ENCODE peak calls at places on chromosome 19, in nine cellular contexts. E, F, A, Y, I, M, W, R and N are unnamed samples.

GRCh38 chr19:7927605-7928333 is 1.8 kb upstream of the CTXN1 start:
- DNase-seq in E (no peak), F (peak; percentile 45), A (no peak), Y (peak; percentile 22), I (no peak), M (no peak), W (no peak), R (no peak), N (no peak)

GRCh38 chr19:48090281-48090802 is 20.3 kb downstream of the PLA2G4C start:
- DNase-seq in E (no peak), F (no peak), A (no peak), Y (no peak), I (no peak), M (no peak), W (no peak), R (no peak), N (no peak)

GRCh38 chr19:5083547-5083965 is 114.6 kb downstream of the KDM4B start:
- DNase-seq in E (peak; percentile 27), F (no peak), A (peak; percentile 53), Y (peak; percentile 36), I (peak; percentile 48), M (peak; percentile 78), W (no peak), R (peak; percentile 76), N (peak; percentile 18)

GRCh38 chr19:38678217-38678890 is 30.9 kb downstream of the ACTN4 start:
- DNase-seq in E (no peak), F (no peak), A (no peak), Y (no peak), I (no peak), M (no peak), W (no peak), R (no peak), N (no peak)

GRCh38 chr19:32637480-32637879 is 37.5 kb downstream of the ANKRD27 start:
- DNase-seq in E (no peak), F (no peak), A (no peak), Y (no peak), I (no peak), M (no peak), W (no peak), R (no peak), N (no peak)

GRCh38 chr19:54023191-54023590 is 31.8 kb downstream of the CACNG6 start:
- DNase-seq in E (no peak), F (no peak), A (no peak), Y (no peak), I (no peak), M (no peak), W (no peak), R (no peak), N (no peak)

GRCh38 chr19:33390908-33391630 is 17.6 kb downstream of the CEBPG start:
- DNase-seq in E (no peak), F (peak; percentile 44), A (no peak), Y (peak; percentile 16), I (no peak), M (peak; percentile 63), W (no peak), R (no peak), N (no peak)

GRCh38 chr19:19823916-19824315 is 2.4 kb upstream of the ZNF506 start:
- DNase-seq in E (no peak), F (no peak), A (no peak), Y (no peak), I (no peak), M (no peak), W (no peak), R (no peak), N (no peak)

GRCh38 chr19:30911491-30911890 is 437.7 kb downstream of the TSHZ3 start:
- DNase-seq in E (no peak), F (no peak), A (no peak), Y (no peak), I (no peak), M (no peak), W (no peak), R (no peak), N (no peak)

GRCh38 chr19:48635966-48636858 is 967 bp downstream of the DBP start:
- DNase-seq in E (no peak), F (no peak), A (no peak), Y (peak; percentile 69), I (peak; percentile 46), M (peak; percentile 78), W (no peak), R (no peak), N (no peak)

GRCh38 chr19:55146078-55146647 is 2.8 kb downstream of the TNNT1 start:
- DNase-seq in E (no peak), F (no peak), A (peak; percentile 24), Y (peak; percentile 28), I (peak; percentile 75), M (no peak), W (no peak), R (no peak), N (no peak)

GRCh38 chr19:15091918-15092753 is 10.1 kb downstream of the OR1I1 start:
- DNase-seq in E (peak; percentile 53), F (peak; percentile 65), A (peak; percentile 82), Y (no peak), I (peak; percentile 84), M (peak; percentile 66), W (peak; percentile 50), R (peak; percentile 84), N (peak; percentile 70)

GRCh38 chr19:15198006-15198356 is 2.8 kb downstream of the NOTCH3 start:
- DNase-seq in E (no peak), F (no peak), A (no peak), Y (no peak), I (no peak), M (no peak), W (no peak), R (no peak), N (no peak)

GRCh38 chr19:16180611-16181010 is 4.6 kb upstream of the FAM32A start:
- DNase-seq in E (peak; percentile 58), F (no peak), A (peak; percentile 60), Y (no peak), I (peak; percentile 51), M (no peak), W (peak; percentile 84), R (peak; percentile 76), N (peak; percentile 58)

GRCh38 chr19:35832054-35832453 is 19.4 kb upstream of the PRODH2 start:
- DNase-seq in E (no peak), F (no peak), A (no peak), Y (no peak), I (no peak), M (no peak), W (no peak), R (no peak), N (no peak)

GRCh38 chr19:14615628-14616027 is 32.7 kb downstream of the CLEC17A start:
- DNase-seq in E (no peak), F (no peak), A (no peak), Y (no peak), I (no peak), M (no peak), W (no peak), R (no peak), N (no peak)

GRCh38 chr19:23512151-23512925 is 117.1 kb upstream of the ZNF91 start:
- DNase-seq in E (no peak), F (no peak), A (no peak), Y (no peak), I (no peak), M (no peak), W (no peak), R (no peak), N (no peak)

GRCh38 chr19:39474139-39474620 is 6.5 kb upstream of the TIMM50 start:
- DNase-seq in E (peak; percentile 18), F (peak; percentile 77), A (peak; percentile 46), Y (peak; percentile 58), I (peak; percentile 77), M (peak; percentile 79), W (peak; percentile 24), R (peak; percentile 47), N (peak; percentile 13)

GRCh38 chr19:7395360-7395781 is 46.6 kb downstream of the ARHGEF18 start:
- DNase-seq in E (no peak), F (no peak), A (peak; percentile 22), Y (no peak), I (peak; percentile 41), M (no peak), W (no peak), R (no peak), N (no peak)

GRCh38 chr19:48806518-48806817 is 4.4 kb downstream of the BCAT2 start:
- DNase-seq in E (peak; percentile 45), F (no peak), A (no peak), Y (no peak), I (peak; percentile 84), M (no peak), W (no peak), R (no peak), N (peak; percentile 37)

GRCh38 chr19:43306097-43306496 is 36.8 kb upstream of the PSG9 start:
- DNase-seq in E (no peak), F (no peak), A (no peak), Y (no peak), I (no peak), M (no peak), W (no peak), R (no peak), N (no peak)
- TF ChIP-seq CTCF in E (no peak), F (no peak), A (no peak), Y (no peak), I (no peak), M (no peak), W (no peak), R (no peak), N (no peak)

GRCh38 chr19:10104665-10105221 is 1.4 kb upstream of the PPAN start:
- DNase-seq in E (no peak), F (peak; percentile 92), A (no peak), Y (no peak), I (no peak), M (no peak), W (no peak), R (no peak), N (no peak)
- H3K4me3 ChIP-seq in E (no peak overlapping the region), F (no peak overlapping the region), A (no peak overlapping the region), Y (no peak overlapping the region), I (no peak overlapping the region), M (no peak overlapping the region), W (no peak overlapping the region), R (no peak overlapping the region), N (no peak overlapping the region)

GRCh38 chr19:10936661-10937084 is 8.1 kb downstream of the TIMM29 start:
- DNase-seq in E (peak; percentile 56), F (peak; percentile 70), A (peak; percentile 89), Y (no peak), I (peak; percentile 96), M (no peak), W (peak; percentile 75), R (peak; percentile 89), N (peak; percentile 81)
- TF ChIP-seq CTCF in E (peak; percentile 73), F (no peak), A (peak; percentile 64), Y (peak; percentile 45), I (peak; percentile 75), M (peak; percentile 57), W (peak; percentile 56), R (peak; percentile 57), N (peak; percentile 63)

DNA sequence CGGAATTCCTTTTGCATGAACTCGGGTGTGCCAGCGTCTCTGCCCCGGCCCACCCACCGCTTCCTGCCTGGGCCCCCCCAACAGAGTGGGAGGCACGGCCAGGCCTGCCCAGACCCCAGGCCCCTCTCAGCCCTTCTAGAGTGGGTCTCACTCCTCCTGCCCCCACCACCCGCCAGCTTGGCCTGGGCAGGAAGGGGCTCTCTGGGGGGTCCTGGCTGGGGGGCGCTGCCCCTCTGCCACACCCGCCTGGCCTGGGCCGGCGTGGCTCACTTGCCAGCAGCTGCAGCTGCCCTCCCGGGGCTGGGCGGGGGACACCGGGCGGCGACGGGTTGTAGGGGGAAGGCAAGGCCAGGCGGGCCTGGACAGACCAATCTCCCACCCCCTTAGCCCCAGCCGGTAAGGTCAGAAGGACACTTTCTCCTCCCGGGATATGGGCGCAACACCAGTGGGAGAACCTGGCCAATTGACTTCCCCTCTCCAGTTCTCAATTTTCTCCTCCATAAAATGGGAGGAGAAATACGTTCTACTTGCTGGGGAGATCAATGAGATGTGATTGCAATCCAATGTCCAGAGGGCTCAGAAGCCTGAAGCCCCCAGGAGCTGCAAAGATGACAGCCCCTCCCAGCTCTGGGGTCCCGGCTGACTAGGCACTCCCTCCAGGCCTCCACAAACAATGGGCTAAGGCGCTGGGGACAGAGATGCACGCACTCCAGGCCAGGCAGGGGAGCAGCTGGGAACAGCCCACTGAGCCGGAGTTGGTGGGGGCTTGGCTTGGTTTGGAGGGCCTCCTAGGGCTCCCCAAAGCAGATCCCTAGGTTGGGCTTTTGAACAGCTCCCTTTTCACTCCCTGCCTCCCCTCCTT is 2.4 kb downstream of the CRLF1 start:
- DNase-seq in E (no peak), F (no peak), A (no peak), Y (no peak), I (peak; percentile 68), M (no peak), W (no peak), R (no peak), N (no peak)
- H3K4me3 ChIP-seq in E (no peak overlapping the region), F (no peak overlapping the region), A (no peak overlapping the region), Y (peak overlapping the region; percentile 51), I (peak overlapping the region; percentile 6), M (no peak overlapping the region), W (no peak overlapping the region), R (no peak overlapping the region), N (no peak overlapping the region)